ENCODE peak calls at places on chromosomes 1 and 21, in eight cellular contexts. O is lower leg skin, X is uterus, Y is transverse colon, H is esophagus squamous epithelium, K is mucosa of descending colon, W is left lung, A is choroid plexus epithelial cell. E is an unnamed sample.

GRCh38 chr1:78095618-78096416 is 50.1 kb downstream of the GIPC2 start:
- DNase-seq in W (no peak), H (no peak), Y (no peak), X (no peak), O (no peak), K (no peak), A (peak), E (no peak)

GRCh38 chr1:180083164-180083563 is 71.5 kb upstream of the QSOX1 start:
- DNase-seq in H (no peak), Y (no peak), K (no peak), O (no peak), A (no peak), X (no peak), W (no peak), E (no peak)

GRCh38 chr1:99705385-99705784 is 59.5 kb downstream of the PALMD start:
- DNase-seq in A (no peak), X (no peak), Y (no peak), K (no peak), O (no peak), H (no peak), W (no peak), E (no peak)

GRCh38 chr1:162284206-162284955 is 92.3 kb downstream of the SPATA46 start:
- DNase-seq in X (no peak), O (no peak), H (no peak), A (peak), K (no peak), W (no peak), Y (no peak), E (no peak)

GRCh38 chr1:150874455-150875196 is 1.8 kb downstream of the ARNT start:
- DNase-seq in Y (no peak), W (no peak), X (no peak), K (no peak), H (no peak), A (no peak), O (no peak), E (no peak)

GRCh38 chr1:160207118-160207650 is 2.0 kb downstream of the PEA15 start:
- DNase-seq in K (no peak), H (no peak), A (no peak), O (peak), Y (no peak), X (no peak), W (no peak), E (no peak)

GRCh38 chr1:204288061-204288588 is 71.6 kb downstream of the PLEKHA6 start:
- DNase-seq in Y (peak), O (peak), H (no peak), K (peak), W (peak), X (peak), A (peak), E (peak)

GRCh38 chr1:160777486-160778089 is 18.4 kb upstream of the LY9 start:
- DNase-seq in X (no peak), H (no peak), A (peak), W (no peak), O (no peak), K (no peak), Y (peak), E (no peak)

GRCh38 chr1:193325042-193325441 is 138.6 kb upstream of the B3GALT2 start:
- DNase-seq in W (no peak), A (peak), Y (no peak), O (no peak), X (no peak), K (no peak), H (no peak), E (no peak)

GRCh38 chr1:227894306-227894721 is 53.4 kb downstream of the WNT9A start:
- DNase-seq in K (peak), H (no peak), W (peak), X (no peak), O (peak), A (no peak), Y (peak), E (no peak)

GRCh38 chr1:25003457-25004190 is 73.5 kb upstream of the RUNX3 start:
- DNase-seq in Y (no peak), X (no peak), A (peak), W (no peak), K (no peak), O (no peak), H (no peak), E (no peak)

GRCh38 chr1:11858968-11859871 is 475 bp upstream of the NPPB start:
- DNase-seq in W (peak), O (no peak), A (peak), H (no peak), Y (peak), X (peak), K (no peak), E (peak)

GRCh38 chr1:67724928-67725560 is 40.0 kb downstream of the GADD45A start:
- DNase-seq in A (peak), X (peak), K (no peak), H (no peak), W (no peak), O (no peak), Y (no peak), E (no peak)

GRCh38 chr1:65791860-65792670 is 630 bp upstream of the PDE4B start:
- DNase-seq in H (no peak), W (no peak), A (peak), O (no peak), X (no peak), Y (peak), K (no peak), E (no peak)

GRCh38 chr21:37642493-37642892 is 273.8 kb downstream of the KCNJ6 start:
- DNase-seq in W (no peak), X (no peak), H (no peak), K (no peak), Y (no peak), O (no peak), A (peak), E (no peak)

GRCh38 chr1:240644732-240645131 is 32.8 kb upstream of the GREM2 start:
- DNase-seq in W (no peak), H (no peak), K (no peak), X (no peak), Y (no peak), A (no peak), O (no peak), E (no peak)

GRCh38 chr1:165857046-165857801 is 29.8 kb downstream of the UCK2 start:
- DNase-seq in X (no peak), K (no peak), Y (no peak), O (no peak), A (peak), H (no peak), W (no peak), E (no peak)

GRCh38 chr1:94143809-94144176 is 22.8 kb upstream of the ABCA4 start:
- DNase-seq in O (no peak), W (no peak), H (no peak), A (no peak), X (no peak), K (no peak), Y (no peak), E (peak)

GRCh38 chr1:24018611-24019580 is 38.8 kb upstream of the SRSF10 start:
- DNase-seq in A (peak), O (peak), X (peak), Y (peak), H (peak), W (peak), K (peak), E (peak)

GRCh38 chr1:24987424-24987823 is 57.3 kb upstream of the RUNX3 start:
- DNase-seq in X (no peak), Y (no peak), H (no peak), W (no peak), K (no peak), O (no peak), A (no peak), E (no peak)

GRCh38 chr1:225449774-225450173 is 21.9 kb upstream of the LBR start:
- DNase-seq in W (peak), Y (peak), O (no peak), K (peak), X (no peak), H (no peak), A (no peak), E (no peak)

GRCh38 chr1:25360596-25361581 is 22.8 kb downstream of the TMEM50A start:
- DNase-seq in H (no peak), A (peak), W (no peak), Y (no peak), O (no peak), K (no peak), X (no peak), E (no peak)

DNA sequence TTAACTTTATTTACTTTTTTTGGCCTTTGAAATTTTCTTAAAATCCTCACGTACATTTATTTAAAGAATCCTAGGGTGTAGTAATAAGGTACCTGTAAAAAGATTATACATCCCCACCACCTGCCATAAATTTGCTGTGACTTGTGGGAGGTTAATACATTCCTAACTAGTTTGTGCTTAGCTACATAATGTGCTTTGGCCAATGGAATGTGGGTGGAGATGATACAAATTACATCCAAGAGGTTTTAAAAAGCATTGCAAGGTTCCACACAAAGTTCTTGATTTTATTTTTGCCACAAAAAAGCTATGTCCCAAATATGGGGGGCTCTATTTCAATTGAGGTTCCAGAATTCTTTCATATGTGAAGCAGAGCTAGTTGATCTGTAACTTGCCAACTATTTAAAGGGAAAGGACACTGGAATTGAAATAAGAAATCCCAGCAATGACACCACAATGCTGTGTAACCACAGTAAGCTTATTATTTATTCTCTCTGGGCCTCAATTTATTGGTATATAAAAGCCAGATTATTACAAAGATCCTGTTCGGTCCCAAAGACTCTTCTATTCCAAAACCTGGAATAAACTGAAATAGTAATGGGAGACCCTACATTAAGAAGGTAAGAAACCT is 15.7 kb downstream of the ASPM start:
- DNase-seq in W (no peak), O (no peak), K (no peak), A (peak), H (no peak), X (no peak), Y (no peak), E (no peak)
- TF ChIP-seq CTCF in W (no peak), O (no peak), K (no peak), A (no peak), H (no peak), X (no peak), Y (no peak), E (no peak)

GRCh38 chr1:206892351-206892984 is 4.8 kb upstream of the IL24 start:
- DNase-seq in A (peak), W (no peak), O (no peak), H (no peak), K (no peak), X (no peak), Y (no peak), E (no peak)

GRCh38 chr1:206887701-206888100 is 9.5 kb upstream of the IL24 start:
- DNase-seq in O (no peak), H (no peak), Y (no peak), W (no peak), A (peak), X (no peak), K (no peak), E (no peak)

GRCh38 chr1:206890690-206891089 is 6.6 kb upstream of the IL24 start:
- DNase-seq in O (no peak), X (no peak), K (no peak), H (no peak), W (peak), Y (peak), A (peak), E (no peak)

GRCh38 chr1:206891412-206891811 is 5.8 kb upstream of the IL24 start:
- DNase-seq in K (no peak), W (no peak), O (no peak), X (no peak), A (peak), Y (no peak), H (no peak), E (no peak)

DNA sequence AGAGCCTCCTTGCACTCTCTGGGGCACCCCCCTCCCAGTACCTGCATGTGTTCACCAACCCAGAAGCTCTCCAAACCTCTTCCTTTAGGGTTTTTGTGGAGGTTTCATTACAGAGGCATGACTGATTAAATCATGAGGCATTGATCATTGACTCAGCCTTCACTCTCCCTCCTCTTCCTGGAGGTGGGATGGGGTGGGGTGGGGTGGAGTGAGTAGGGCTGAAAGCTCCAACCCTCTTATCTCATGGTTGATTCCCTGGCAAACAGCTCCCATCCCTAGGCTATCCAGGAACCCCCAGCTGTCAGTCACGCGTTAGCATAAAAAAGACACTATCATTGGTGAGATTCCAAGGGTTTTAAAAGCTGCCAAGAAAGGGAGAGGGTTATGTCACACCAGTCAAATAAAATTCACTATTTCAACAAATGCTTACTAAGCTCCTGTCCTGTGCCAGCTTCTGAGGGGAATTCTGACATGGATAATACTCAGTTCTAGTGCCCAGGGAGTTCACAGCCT is 7.1 kb upstream of the IL24 start:
- DNase-seq in Y (no peak), W (no peak), X (no peak), A (peak), O (no peak), K (no peak), H (no peak), E (peak)
- H3K4me3 ChIP-seq in Y (no peak), W (no peak), X (no peak), A (no peak), O (no peak), K (no peak), H (no peak), E (peak)

GRCh38 chr1:229241390-229241789 is 29.5 kb upstream of the RAB4A start:
- DNase-seq in H (no peak), W (no peak), K (no peak), Y (no peak), X (no peak), O (no peak), A (no peak), E (no peak)

GRCh38 chr1:229238674-229239415 is 32.1 kb upstream of the RAB4A start:
- DNase-seq in Y (no peak), K (no peak), A (no peak), O (peak), H (no peak), W (no peak), X (no peak), E (no peak)

GRCh38 chr1:229240532-229240931 is 30.4 kb upstream of the RAB4A start:
- DNase-seq in O (peak), Y (no peak), W (no peak), A (no peak), X (no peak), H (no peak), K (no peak), E (no peak)

GRCh38 chr1:229237320-229237719 is 33.6 kb upstream of the RAB4A start:
- DNase-seq in A (no peak), H (no peak), Y (no peak), K (no peak), W (no peak), X (no peak), O (no peak), E (no peak)

DNA sequence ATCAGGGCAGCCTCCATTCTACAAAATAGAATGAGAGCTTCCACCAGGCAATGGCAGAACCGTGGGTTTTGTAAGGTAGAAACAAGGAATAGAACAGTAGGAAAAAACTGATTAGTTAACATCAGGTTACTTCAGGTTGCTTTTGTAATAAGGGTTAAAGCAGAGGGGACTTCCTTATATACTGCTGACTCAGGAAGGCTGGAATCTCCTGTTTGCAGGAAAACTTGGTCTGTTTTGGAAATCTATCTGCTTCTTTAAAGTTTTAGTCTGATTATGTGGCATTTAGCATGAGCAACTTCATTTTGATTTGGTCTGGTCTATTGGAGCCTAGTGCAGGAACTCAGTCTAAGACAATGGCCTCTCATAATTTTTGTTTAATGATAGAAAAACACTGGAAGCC is 32.7 kb upstream of the RAB4A start:
- DNase-seq in H (no peak), K (no peak), Y (no peak), O (no peak), W (no peak), X (no peak), A (no peak), E (no peak)
- TF ChIP-seq CTCF in H (no peak), K (no peak), Y (no peak), O (no peak), W (no peak), X (no peak), A (no peak), E (no peak)

GRCh38 chr1:58922302-58923089 is 138.6 kb upstream of the JUN start:
- DNase-seq in A (peak), W (peak), K (peak), O (no peak), X (peak), Y (peak), H (no peak), E (no peak)

GRCh38 chr1:58924016-58924565 is 140.2 kb upstream of the JUN start:
- DNase-seq in A (no peak), X (no peak), H (no peak), Y (no peak), W (no peak), O (no peak), K (no peak), E (no peak)

GRCh38 chr1:58921342-58921741 is 137.5 kb upstream of the JUN start:
- DNase-seq in K (no peak), Y (no peak), A (no peak), H (no peak), O (no peak), X (no peak), W (no peak), E (no peak)

GRCh38 chr1:58921751-58922150 is 137.9 kb upstream of the JUN start:
- DNase-seq in A (no peak), X (no peak), Y (no peak), O (no peak), H (no peak), K (no peak), W (no peak), E (no peak)

GRCh38 chr1:58923090-58923470 is 139.2 kb upstream of the JUN start:
- DNase-seq in H (no peak), X (no peak), W (no peak), K (no peak), A (no peak), Y (no peak), O (no peak), E (no peak)
- H3K4me3 ChIP-seq in H (no peak), X (no peak), W (no peak), K (no peak), A (no peak), Y (no peak), O (no peak), E (no peak)